ENCODE peak calls at places on chromosomes 11 and 22, in six cellular contexts. P is LoVo; V is activated effector memory CD4-positive, alpha-beta T cell treated with anti-CD3 and anti-CD28 coated beads, Interleukin-2, amount 50 U/mL, for 16 hours; A is T-cell; J is kidney epithelial cell; X is HS-5. E is an unnamed sample.

GRCh38 chr11:69482322-69482721 is 859 bp downstream of the LINC01488 start:
- DNase-seq in J (no peak), A (no peak), V (no peak), P (no peak), X (no peak), E (no peak)

GRCh38 chr11:62880231-62880802 is 379 bp upstream of the SLC3A2 start:
- DNase-seq in X (peak), P (no peak), J (peak), V (no peak), A (no peak), E (no peak)

GRCh38 chr11:27868226-27868625 is 168.0 kb upstream of the BDNF start:
- DNase-seq in V (no peak), P (no peak), X (no peak), J (no peak), A (no peak), E (no peak)

GRCh38 chr11:95148421-95148820 is 58.8 kb downstream of the ENDOD1 start:
- DNase-seq in V (no peak), A (no peak), X (no peak), J (no peak), P (no peak), E (no peak)

GRCh38 chr11:76805206-76805913 is 22.2 kb downstream of the TSKU start:
- DNase-seq in V (peak), X (no peak), A (no peak), J (no peak), P (no peak), E (no peak)

GRCh38 chr11:47109882-47110281 is 66.8 kb downstream of the ARFGAP2 start:
- DNase-seq in A (no peak), V (no peak), P (no peak), J (no peak), X (no peak), E (no peak)

GRCh38 chr22:42268852-42269406 is 1.5 kb downstream of the TCF20 start:
- DNase-seq in V (no peak), X (no peak), P (no peak), J (no peak), A (no peak), E (no peak)

GRCh38 chr11:77473001-77473800 is 693 bp downstream of the PAK1 start:
- DNase-seq in J (no peak), V (peak), X (no peak), P (peak), A (peak), E (no peak)

GRCh38 chr11:132036751-132037466 is 666.5 kb downstream of the NTM start:
- DNase-seq in A (no peak), P (no peak), V (no peak), J (no peak), X (no peak), E (no peak)

GRCh38 chr11:68942751-68943271 is 38.0 kb downstream of the MRGPRD start:
- DNase-seq in P (no peak), V (no peak), J (no peak), X (no peak), A (no peak), E (no peak)

GRCh38 chr11:29211205-29211604 is 805.6 kb downstream of the KCNA4 start:
- DNase-seq in A (no peak), P (no peak), V (no peak), X (no peak), J (no peak), E (no peak)

GRCh38 chr11:81104051-81104450 is 1629.6 kb downstream of the FAM181B start:
- DNase-seq in X (no peak), V (no peak), A (no peak), P (no peak), J (no peak), E (no peak)

E was measured in epithelial cell of proximal tubule.